ENCODE peak calls at places on chromosomes 2 and 18, in five cellular contexts. One of them, this sample, is unnamed.
A peak's percentile ranks its signal among the peaks of the same experiment; 100 is the strongest.

GRCh38 chr2:190637331-190637734 is 11.6 kb upstream of the NAB1 start:
- DNase-seq in AG10803: peak; percentile 88
- DNase-seq in WERI-Rb-1: no peak
- DNase-seq in fibroblast of mammary gland: peak; percentile 85
- DNase-seq in Peyer's patch: no peak
- DNase-seq in this sample: no peak

GRCh38 chr18:23077493-23078256 is 57.6 kb upstream of the CABLES1 start:
- DNase-seq in AG10803: no peak
- DNase-seq in WERI-Rb-1: peak; percentile 27
- DNase-seq in fibroblast of mammary gland: peak; percentile 7
- DNase-seq in Peyer's patch: no peak
- DNase-seq in this sample: no peak

GRCh38 chr18:52343138-52343537 is 3.1 kb downstream of the DCC start:
- DNase-seq in AG10803: no peak
- DNase-seq in WERI-Rb-1: peak; percentile 24
- DNase-seq in fibroblast of mammary gland: no peak
- DNase-seq in Peyer's patch: no peak
- DNase-seq in this sample: no peak

GRCh38 chr2:48284624-48285212 is 245.2 kb upstream of the STON1 start:
- DNase-seq in AG10803: no peak
- DNase-seq in WERI-Rb-1: no peak
- DNase-seq in fibroblast of mammary gland: no peak
- DNase-seq in Peyer's patch: no peak
- DNase-seq in this sample: no peak

GRCh38 chr2:3571284-3571683 is 3.8 kb upstream of the RPS7 start:
- DNase-seq in AG10803: no peak
- DNase-seq in WERI-Rb-1: no peak
- DNase-seq in fibroblast of mammary gland: no peak
- DNase-seq in Peyer's patch: no peak
- DNase-seq in this sample: no peak

GRCh38 chr2:25174192-25174861 is 5.9 kb upstream of the POMC start:
- DNase-seq in AG10803: no peak
- DNase-seq in WERI-Rb-1: no peak
- DNase-seq in fibroblast of mammary gland: no peak
- DNase-seq in Peyer's patch: no peak
- DNase-seq in this sample: no peak

GRCh38 chr2:45009928-45010705 is 865 bp upstream of the SIX2 start:
- DNase-seq in AG10803: peak; percentile 30
- DNase-seq in WERI-Rb-1: peak; percentile 33
- DNase-seq in fibroblast of mammary gland: peak; percentile 87
- DNase-seq in Peyer's patch: no peak
- DNase-seq in this sample: peak; percentile 97

GRCh38 chr2:232556426-232556825 is 5.9 kb downstream of the EIF4E2 start:
- DNase-seq in AG10803: no peak
- DNase-seq in WERI-Rb-1: no peak
- DNase-seq in fibroblast of mammary gland: no peak
- DNase-seq in Peyer's patch: no peak
- DNase-seq in this sample: no peak

GRCh38 chr2:240329778-240330177 is 105.7 kb upstream of the GPC1 start:
- DNase-seq in AG10803: no peak
- DNase-seq in WERI-Rb-1: no peak
- DNase-seq in fibroblast of mammary gland: no peak
- DNase-seq in Peyer's patch: no peak
- DNase-seq in this sample: no peak

GRCh38 chr2:167749016-167749415 is 498.4 kb downstream of the STK39 start:
- DNase-seq in AG10803: no peak
- DNase-seq in WERI-Rb-1: no peak
- DNase-seq in fibroblast of mammary gland: peak; percentile 47
- DNase-seq in Peyer's patch: no peak
- DNase-seq in this sample: no peak

GRCh38 chr2:223508372-223508771 is 93.8 kb downstream of the SCG2 start:
- DNase-seq in AG10803: no peak
- DNase-seq in WERI-Rb-1: no peak
- DNase-seq in fibroblast of mammary gland: no peak
- DNase-seq in Peyer's patch: no peak
- DNase-seq in this sample: no peak

GRCh38 chr2:214196260-214196659 is 214.6 kb upstream of the VWC2L start:
- DNase-seq in AG10803: no peak
- DNase-seq in WERI-Rb-1: no peak
- DNase-seq in fibroblast of mammary gland: no peak
- DNase-seq in Peyer's patch: no peak
- DNase-seq in this sample: no peak

GRCh38 chr18:62963522-62963921 is 248.2 kb downstream of the PHLPP1 start:
- DNase-seq in AG10803: no peak
- DNase-seq in WERI-Rb-1: no peak
- DNase-seq in fibroblast of mammary gland: no peak
- DNase-seq in Peyer's patch: no peak
- DNase-seq in this sample: no peak

GRCh38 chr2:96345403-96345802 is 9.8 kb downstream of the NCAPH start:
- DNase-seq in AG10803: no peak
- DNase-seq in WERI-Rb-1: peak; percentile 87
- DNase-seq in fibroblast of mammary gland: no peak
- DNase-seq in Peyer's patch: no peak
- DNase-seq in this sample: no peak
- TF ChIP-seq CTCF in AG10803: no peak
- TF ChIP-seq CTCF in WERI-Rb-1: peak; percentile 84
- TF ChIP-seq CTCF in fibroblast of mammary gland: peak; percentile 14
- TF ChIP-seq CTCF in Peyer's patch: no peak
- TF ChIP-seq CTCF in this sample: peak; percentile 41

GRCh38 chr2:63050916-63051794 is 525 bp downstream of the OTX1 start:
- DNase-seq in AG10803: no peak
- DNase-seq in WERI-Rb-1: peak; percentile 22
- DNase-seq in fibroblast of mammary gland: no peak
- DNase-seq in Peyer's patch: no peak
- DNase-seq in this sample: no peak
- TF ChIP-seq CTCF in AG10803: no peak
- TF ChIP-seq CTCF in WERI-Rb-1: no peak
- TF ChIP-seq CTCF in fibroblast of mammary gland: no peak
- TF ChIP-seq CTCF in Peyer's patch: no peak
- TF ChIP-seq CTCF in this sample: no peak

DNA sequence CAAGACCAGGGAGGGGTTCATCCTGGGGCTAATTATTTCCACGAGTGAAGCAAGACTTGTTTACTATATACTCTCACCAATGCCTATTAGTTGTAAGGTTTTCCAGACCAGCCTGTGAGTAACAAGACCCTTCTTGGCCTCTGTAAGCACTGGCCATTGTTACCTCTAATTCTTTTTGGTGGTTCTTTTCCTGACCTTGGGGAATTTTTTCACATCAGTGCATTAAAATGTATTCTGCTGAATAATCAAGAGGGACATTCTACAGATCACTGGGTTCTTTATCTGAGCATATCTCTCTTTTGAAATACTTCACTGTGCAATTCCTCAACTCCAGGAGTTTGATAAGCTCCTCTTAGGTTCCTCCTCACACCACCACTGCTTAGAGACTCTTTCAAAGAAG is 909.9 kb upstream of the ACVR2A start:
- DNase-seq in AG10803: no peak
- DNase-seq in WERI-Rb-1: no peak
- DNase-seq in fibroblast of mammary gland: no peak
- DNase-seq in Peyer's patch: no peak
- DNase-seq in this sample: no peak
- TF ChIP-seq CTCF in AG10803: no peak
- TF ChIP-seq CTCF in WERI-Rb-1: no peak
- TF ChIP-seq CTCF in fibroblast of mammary gland: no peak
- TF ChIP-seq CTCF in Peyer's patch: no peak
- TF ChIP-seq CTCF in this sample: no peak

DNA sequence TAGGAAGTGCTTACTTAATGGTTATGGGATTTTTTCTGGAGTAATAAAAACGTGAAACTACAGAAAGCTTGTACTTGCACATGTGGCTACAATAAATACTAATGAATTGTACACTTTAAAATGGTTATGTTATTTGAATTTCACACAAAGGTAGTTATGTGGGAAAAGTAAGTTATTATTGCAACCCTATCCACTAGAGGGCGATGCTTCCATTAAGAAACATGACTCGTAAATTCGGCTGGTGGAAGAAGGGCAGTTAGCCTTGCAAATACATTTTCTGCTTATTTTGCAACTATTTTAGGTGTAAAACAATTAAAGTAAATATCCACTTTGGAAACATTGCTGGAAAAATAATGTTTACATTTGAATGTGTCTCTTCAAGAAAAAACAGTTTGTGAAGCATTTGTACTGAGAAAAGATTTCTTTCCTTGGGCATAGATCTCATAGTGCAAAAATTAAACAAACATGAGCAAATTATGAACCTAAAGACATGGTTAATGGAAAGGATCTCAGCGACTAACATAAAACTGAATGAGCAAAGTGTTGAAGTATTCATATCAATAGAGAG is 68.1 kb upstream of the CSRNP3 start:
- DNase-seq in AG10803: peak; percentile 78
- DNase-seq in WERI-Rb-1: no peak
- DNase-seq in fibroblast of mammary gland: peak; percentile 84
- DNase-seq in Peyer's patch: no peak
- DNase-seq in this sample: no peak
- TF ChIP-seq CTCF in AG10803: peak; percentile 85
- TF ChIP-seq CTCF in WERI-Rb-1: peak; percentile 45
- TF ChIP-seq CTCF in fibroblast of mammary gland: peak; percentile 78
- TF ChIP-seq CTCF in Peyer's patch: peak; percentile 46
- TF ChIP-seq CTCF in this sample: peak; percentile 96

DNA sequence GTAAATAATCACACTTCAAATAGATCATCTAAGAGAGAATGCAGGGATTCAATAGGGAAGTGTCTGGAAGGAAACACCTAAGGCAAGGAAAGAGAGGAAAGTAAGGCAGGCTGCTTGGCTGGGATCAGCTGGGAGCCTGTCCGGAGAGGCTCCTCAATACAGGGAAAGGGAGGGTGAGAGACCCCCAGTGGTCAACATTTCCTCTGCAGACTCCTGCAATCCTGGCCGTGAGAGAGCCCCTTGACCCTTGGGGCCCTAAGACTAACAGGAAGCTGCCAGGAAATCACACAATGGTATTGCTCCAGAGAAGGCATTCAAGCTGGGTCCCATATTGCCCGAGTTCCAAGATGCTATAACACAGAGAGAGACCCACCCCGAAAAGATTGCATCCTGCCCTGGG is 549.4 kb downstream of the NYAP2 start:
- DNase-seq in AG10803: no peak
- DNase-seq in WERI-Rb-1: no peak
- DNase-seq in fibroblast of mammary gland: no peak
- DNase-seq in Peyer's patch: no peak
- DNase-seq in this sample: no peak
- TF ChIP-seq CTCF in AG10803: no peak
- TF ChIP-seq CTCF in WERI-Rb-1: peak; percentile 19
- TF ChIP-seq CTCF in fibroblast of mammary gland: no peak
- TF ChIP-seq CTCF in Peyer's patch: no peak
- TF ChIP-seq CTCF in this sample: no peak

GRCh38 chr2:1856481-1856880 is 112.2 kb upstream of the PXDN start:
- DNase-seq in AG10803: no peak
- DNase-seq in WERI-Rb-1: no peak
- DNase-seq in fibroblast of mammary gland: no peak
- DNase-seq in Peyer's patch: no peak
- DNase-seq in this sample: no peak
- TF ChIP-seq CTCF in AG10803: no peak
- TF ChIP-seq CTCF in WERI-Rb-1: no peak
- TF ChIP-seq CTCF in fibroblast of mammary gland: no peak
- TF ChIP-seq CTCF in Peyer's patch: no peak
- TF ChIP-seq CTCF in this sample: peak; percentile 60

GRCh38 chr2:129831018-129831417 is 148.4 kb upstream of the RAB6C start:
- DNase-seq in AG10803: no peak
- DNase-seq in WERI-Rb-1: no peak
- DNase-seq in fibroblast of mammary gland: no peak
- DNase-seq in Peyer's patch: no peak
- DNase-seq in this sample: no peak
- TF ChIP-seq CTCF in AG10803: no peak
- TF ChIP-seq CTCF in WERI-Rb-1: no peak
- TF ChIP-seq CTCF in fibroblast of mammary gland: no peak
- TF ChIP-seq CTCF in Peyer's patch: no peak
- TF ChIP-seq CTCF in this sample: no peak

DNA sequence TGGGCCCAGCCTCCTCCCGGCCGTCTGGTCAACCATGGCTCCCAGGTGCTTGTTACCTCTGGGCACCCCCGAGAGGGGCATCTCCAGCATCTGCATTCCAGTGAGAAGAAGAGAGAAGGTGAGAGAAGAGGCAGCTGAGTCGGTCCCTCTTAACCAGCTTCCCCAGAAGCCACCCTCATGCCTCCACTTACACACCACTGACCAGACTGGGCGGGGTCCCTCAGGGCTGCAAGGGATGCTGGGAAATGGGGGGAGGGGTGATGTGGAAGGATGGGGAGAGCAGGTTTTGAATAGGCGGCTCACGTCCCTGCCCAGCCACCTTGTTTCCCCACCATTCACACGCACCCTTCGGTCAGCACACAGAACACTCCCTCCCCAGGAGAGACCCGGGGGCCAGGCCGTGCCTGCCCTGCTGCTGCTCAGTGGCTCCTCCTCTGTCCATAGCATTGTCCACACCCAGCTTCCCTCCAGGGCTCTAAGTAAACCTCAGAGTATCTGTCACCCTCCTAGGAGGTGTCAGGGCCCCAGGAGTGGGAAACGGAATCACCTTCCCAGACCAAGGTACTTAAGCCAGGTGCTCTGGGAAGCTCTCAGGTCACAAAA is 34.7 kb downstream of the GBX2 start:
- DNase-seq in AG10803: no peak
- DNase-seq in WERI-Rb-1: no peak
- DNase-seq in fibroblast of mammary gland: no peak
- DNase-seq in Peyer's patch: no peak
- DNase-seq in this sample: no peak
- TF ChIP-seq CTCF in AG10803: no peak
- TF ChIP-seq CTCF in WERI-Rb-1: peak; percentile 39
- TF ChIP-seq CTCF in fibroblast of mammary gland: no peak
- TF ChIP-seq CTCF in Peyer's patch: no peak
- TF ChIP-seq CTCF in this sample: peak; percentile 11

GRCh38 chr2:229748950-229749349 is 34.6 kb upstream of the DNER start:
- DNase-seq in AG10803: no peak
- DNase-seq in WERI-Rb-1: no peak
- DNase-seq in fibroblast of mammary gland: no peak
- DNase-seq in Peyer's patch: no peak
- DNase-seq in this sample: no peak
- TF ChIP-seq CTCF in AG10803: no peak
- TF ChIP-seq CTCF in WERI-Rb-1: no peak
- TF ChIP-seq CTCF in fibroblast of mammary gland: peak; percentile 7
- TF ChIP-seq CTCF in Peyer's patch: no peak
- TF ChIP-seq CTCF in this sample: no peak

This sample was measured in chondrocyte.